ENCODE peak calls at places on chromosomes 6 and 20, in ten cellular contexts. One of them, this sample, is unnamed.
A peak's percentile ranks its signal among the peaks of the same experiment; 100 is the strongest.

GRCh38 chr6:52390361-52390727 is 28.4 kb downstream of the PAQR8 start:
- DNase-seq in GM10248: peak; percentile 32
- DNase-seq in neuronal stem cell: no peak
- DNase-seq in D341Med: no peak
- DNase-seq in activated T-cell treated with anti-CD3 and anti-CD28 coated beads for 1 hour: peak; percentile 24
- DNase-seq in effector memory CD4-positive, alpha-beta T cell: peak; percentile 57
- DNase-seq in stimulated activated CD4-positive, alpha-beta T cell treated with anti-CD3 and anti-CD28 coated beads, Interleukin-1b, Interleukin-23, amount 100 ng/mL, for 24 hours: peak; percentile 25
- DNase-seq in mesenteric fat pad: no peak
- DNase-seq in hepatic stellate cell: no peak
- DNase-seq in activated CD4-positive, alpha-beta T cell treated with anti-CD3 and anti-CD28 coated beads, Interleukin-2, amount 50 U/mL, for 1 hour: peak; percentile 47
- DNase-seq in this sample: peak; percentile 76

GRCh38 chr6:113564401-113565161 is 292.6 kb upstream of the MARCKS start:
- DNase-seq in neuronal stem cell: peak; percentile 50
- DNase-seq in stimulated activated CD4-positive, alpha-beta T cell treated with anti-CD3 and anti-CD28 coated beads, Interleukin-1b, Interleukin-23, amount 100 ng/mL, for 24 hours: no peak
- DNase-seq in D341Med: peak; percentile 88
- DNase-seq in GM10248: no peak
- DNase-seq in hepatic stellate cell: peak; percentile 73
- DNase-seq in activated T-cell treated with anti-CD3 and anti-CD28 coated beads for 1 hour: no peak
- DNase-seq in effector memory CD4-positive, alpha-beta T cell: no peak
- DNase-seq in activated CD4-positive, alpha-beta T cell treated with anti-CD3 and anti-CD28 coated beads, Interleukin-2, amount 50 U/mL, for 1 hour: no peak
- DNase-seq in mesenteric fat pad: peak; percentile 90
- DNase-seq in this sample: no peak

GRCh38 chr6:14222956-14223355 is 105.4 kb downstream of the CD83 start:
- DNase-seq in activated T-cell treated with anti-CD3 and anti-CD28 coated beads for 1 hour: no peak
- DNase-seq in GM10248: no peak
- DNase-seq in D341Med: no peak
- DNase-seq in stimulated activated CD4-positive, alpha-beta T cell treated with anti-CD3 and anti-CD28 coated beads, Interleukin-1b, Interleukin-23, amount 100 ng/mL, for 24 hours: no peak
- DNase-seq in mesenteric fat pad: no peak
- DNase-seq in effector memory CD4-positive, alpha-beta T cell: no peak
- DNase-seq in activated CD4-positive, alpha-beta T cell treated with anti-CD3 and anti-CD28 coated beads, Interleukin-2, amount 50 U/mL, for 1 hour: no peak
- DNase-seq in hepatic stellate cell: no peak
- DNase-seq in neuronal stem cell: no peak
- DNase-seq in this sample: no peak

GRCh38 chr20:35317416-35317815 is 25.2 kb upstream of the FAM83C start:
- DNase-seq in stimulated activated CD4-positive, alpha-beta T cell treated with anti-CD3 and anti-CD28 coated beads, Interleukin-1b, Interleukin-23, amount 100 ng/mL, for 24 hours: no peak
- DNase-seq in mesenteric fat pad: no peak
- DNase-seq in hepatic stellate cell: no peak
- DNase-seq in neuronal stem cell: no peak
- DNase-seq in D341Med: no peak
- DNase-seq in effector memory CD4-positive, alpha-beta T cell: no peak
- DNase-seq in activated T-cell treated with anti-CD3 and anti-CD28 coated beads for 1 hour: no peak
- DNase-seq in GM10248: no peak
- DNase-seq in activated CD4-positive, alpha-beta T cell treated with anti-CD3 and anti-CD28 coated beads, Interleukin-2, amount 50 U/mL, for 1 hour: no peak
- DNase-seq in this sample: no peak

GRCh38 chr20:38159949-38160756 is 4.9 kb downstream of the TGM2 start:
- DNase-seq in activated T-cell treated with anti-CD3 and anti-CD28 coated beads for 1 hour: no peak
- DNase-seq in hepatic stellate cell: no peak
- DNase-seq in neuronal stem cell: no peak
- DNase-seq in mesenteric fat pad: no peak
- DNase-seq in GM10248: no peak
- DNase-seq in effector memory CD4-positive, alpha-beta T cell: no peak
- DNase-seq in D341Med: no peak
- DNase-seq in stimulated activated CD4-positive, alpha-beta T cell treated with anti-CD3 and anti-CD28 coated beads, Interleukin-1b, Interleukin-23, amount 100 ng/mL, for 24 hours: no peak
- DNase-seq in activated CD4-positive, alpha-beta T cell treated with anti-CD3 and anti-CD28 coated beads, Interleukin-2, amount 50 U/mL, for 1 hour: no peak
- DNase-seq in this sample: no peak

GRCh38 chr20:43514062-43514971 is 6.8 kb downstream of the L3MBTL1 start:
- DNase-seq in mesenteric fat pad: peak; percentile 95
- DNase-seq in stimulated activated CD4-positive, alpha-beta T cell treated with anti-CD3 and anti-CD28 coated beads, Interleukin-1b, Interleukin-23, amount 100 ng/mL, for 24 hours: peak; percentile 88
- DNase-seq in hepatic stellate cell: peak; percentile 96
- DNase-seq in effector memory CD4-positive, alpha-beta T cell: peak; percentile 90
- DNase-seq in neuronal stem cell: peak; percentile 98
- DNase-seq in GM10248: peak; percentile 97
- DNase-seq in D341Med: no peak
- DNase-seq in activated T-cell treated with anti-CD3 and anti-CD28 coated beads for 1 hour: peak; percentile 81
- DNase-seq in activated CD4-positive, alpha-beta T cell treated with anti-CD3 and anti-CD28 coated beads, Interleukin-2, amount 50 U/mL, for 1 hour: peak; percentile 89
- DNase-seq in this sample: peak; percentile 98

GRCh38 chr20:50982372-50982771 is 23.8 kb downstream of the MOCS3 start:
- DNase-seq in activated T-cell treated with anti-CD3 and anti-CD28 coated beads for 1 hour: no peak
- DNase-seq in activated CD4-positive, alpha-beta T cell treated with anti-CD3 and anti-CD28 coated beads, Interleukin-2, amount 50 U/mL, for 1 hour: no peak
- DNase-seq in GM10248: no peak
- DNase-seq in D341Med: no peak
- DNase-seq in mesenteric fat pad: no peak
- DNase-seq in neuronal stem cell: no peak
- DNase-seq in effector memory CD4-positive, alpha-beta T cell: no peak
- DNase-seq in hepatic stellate cell: peak; percentile 53
- DNase-seq in stimulated activated CD4-positive, alpha-beta T cell treated with anti-CD3 and anti-CD28 coated beads, Interleukin-1b, Interleukin-23, amount 100 ng/mL, for 24 hours: no peak
- DNase-seq in this sample: no peak

GRCh38 chr6:136015531-136015930 is 164.0 kb downstream of the PDE7B start:
- DNase-seq in effector memory CD4-positive, alpha-beta T cell: no peak
- DNase-seq in D341Med: no peak
- DNase-seq in activated CD4-positive, alpha-beta T cell treated with anti-CD3 and anti-CD28 coated beads, Interleukin-2, amount 50 U/mL, for 1 hour: no peak
- DNase-seq in hepatic stellate cell: no peak
- DNase-seq in activated T-cell treated with anti-CD3 and anti-CD28 coated beads for 1 hour: no peak
- DNase-seq in stimulated activated CD4-positive, alpha-beta T cell treated with anti-CD3 and anti-CD28 coated beads, Interleukin-1b, Interleukin-23, amount 100 ng/mL, for 24 hours: no peak
- DNase-seq in GM10248: no peak
- DNase-seq in neuronal stem cell: no peak
- DNase-seq in mesenteric fat pad: no peak
- DNase-seq in this sample: no peak

GRCh38 chr6:108549741-108550140 is 11.0 kb upstream of the FOXO3 start:
- DNase-seq in GM10248: no peak
- DNase-seq in neuronal stem cell: no peak
- DNase-seq in activated CD4-positive, alpha-beta T cell treated with anti-CD3 and anti-CD28 coated beads, Interleukin-2, amount 50 U/mL, for 1 hour: no peak
- DNase-seq in stimulated activated CD4-positive, alpha-beta T cell treated with anti-CD3 and anti-CD28 coated beads, Interleukin-1b, Interleukin-23, amount 100 ng/mL, for 24 hours: no peak
- DNase-seq in mesenteric fat pad: no peak
- DNase-seq in activated T-cell treated with anti-CD3 and anti-CD28 coated beads for 1 hour: no peak
- DNase-seq in hepatic stellate cell: peak; percentile 58
- DNase-seq in D341Med: no peak
- DNase-seq in effector memory CD4-positive, alpha-beta T cell: no peak
- DNase-seq in this sample: no peak

GRCh38 chr6:135212935-135213334 is 31.8 kb downstream of the MYB start:
- DNase-seq in stimulated activated CD4-positive, alpha-beta T cell treated with anti-CD3 and anti-CD28 coated beads, Interleukin-1b, Interleukin-23, amount 100 ng/mL, for 24 hours: no peak
- DNase-seq in hepatic stellate cell: peak; percentile 22
- DNase-seq in activated CD4-positive, alpha-beta T cell treated with anti-CD3 and anti-CD28 coated beads, Interleukin-2, amount 50 U/mL, for 1 hour: no peak
- DNase-seq in D341Med: no peak
- DNase-seq in mesenteric fat pad: no peak
- DNase-seq in GM10248: no peak
- DNase-seq in neuronal stem cell: no peak
- DNase-seq in effector memory CD4-positive, alpha-beta T cell: no peak
- DNase-seq in activated T-cell treated with anti-CD3 and anti-CD28 coated beads for 1 hour: no peak
- DNase-seq in this sample: no peak

GRCh38 chr6:117531346-117531745 is 48.9 kb downstream of the DCBLD1 start:
- DNase-seq in effector memory CD4-positive, alpha-beta T cell: no peak
- DNase-seq in GM10248: no peak
- DNase-seq in stimulated activated CD4-positive, alpha-beta T cell treated with anti-CD3 and anti-CD28 coated beads, Interleukin-1b, Interleukin-23, amount 100 ng/mL, for 24 hours: no peak
- DNase-seq in neuronal stem cell: no peak
- DNase-seq in mesenteric fat pad: no peak
- DNase-seq in hepatic stellate cell: no peak
- DNase-seq in D341Med: no peak
- DNase-seq in activated T-cell treated with anti-CD3 and anti-CD28 coated beads for 1 hour: no peak
- DNase-seq in activated CD4-positive, alpha-beta T cell treated with anti-CD3 and anti-CD28 coated beads, Interleukin-2, amount 50 U/mL, for 1 hour: no peak
- DNase-seq in this sample: no peak

GRCh38 chr6:143822584-143823024 is 20.5 kb upstream of the LTV1 start:
- DNase-seq in effector memory CD4-positive, alpha-beta T cell: no peak
- DNase-seq in neuronal stem cell: no peak
- DNase-seq in GM10248: no peak
- DNase-seq in mesenteric fat pad: no peak
- DNase-seq in activated CD4-positive, alpha-beta T cell treated with anti-CD3 and anti-CD28 coated beads, Interleukin-2, amount 50 U/mL, for 1 hour: no peak
- DNase-seq in stimulated activated CD4-positive, alpha-beta T cell treated with anti-CD3 and anti-CD28 coated beads, Interleukin-1b, Interleukin-23, amount 100 ng/mL, for 24 hours: no peak
- DNase-seq in activated T-cell treated with anti-CD3 and anti-CD28 coated beads for 1 hour: no peak
- DNase-seq in D341Med: no peak
- DNase-seq in hepatic stellate cell: no peak
- DNase-seq in this sample: no peak

GRCh38 chr20:61839912-61840441 is 225.7 kb downstream of the TAF4 start:
- DNase-seq in effector memory CD4-positive, alpha-beta T cell: no peak
- DNase-seq in D341Med: no peak
- DNase-seq in activated CD4-positive, alpha-beta T cell treated with anti-CD3 and anti-CD28 coated beads, Interleukin-2, amount 50 U/mL, for 1 hour: no peak
- DNase-seq in neuronal stem cell: no peak
- DNase-seq in GM10248: no peak
- DNase-seq in hepatic stellate cell: no peak
- DNase-seq in stimulated activated CD4-positive, alpha-beta T cell treated with anti-CD3 and anti-CD28 coated beads, Interleukin-1b, Interleukin-23, amount 100 ng/mL, for 24 hours: no peak
- DNase-seq in mesenteric fat pad: no peak
- DNase-seq in activated T-cell treated with anti-CD3 and anti-CD28 coated beads for 1 hour: no peak
- DNase-seq in this sample: no peak

GRCh38 chr6:74369556-74369993 is 673.6 kb downstream of the CD109 start:
- DNase-seq in effector memory CD4-positive, alpha-beta T cell: no peak
- DNase-seq in activated T-cell treated with anti-CD3 and anti-CD28 coated beads for 1 hour: no peak
- DNase-seq in GM10248: no peak
- DNase-seq in activated CD4-positive, alpha-beta T cell treated with anti-CD3 and anti-CD28 coated beads, Interleukin-2, amount 50 U/mL, for 1 hour: no peak
- DNase-seq in mesenteric fat pad: no peak
- DNase-seq in hepatic stellate cell: no peak
- DNase-seq in D341Med: no peak
- DNase-seq in neuronal stem cell: no peak
- DNase-seq in stimulated activated CD4-positive, alpha-beta T cell treated with anti-CD3 and anti-CD28 coated beads, Interleukin-1b, Interleukin-23, amount 100 ng/mL, for 24 hours: no peak
- DNase-seq in this sample: no peak

GRCh38 chr20:25308671-25309394 is 60.9 kb downstream of the PYGB start:
- DNase-seq in D341Med: no peak
- DNase-seq in GM10248: no peak
- DNase-seq in mesenteric fat pad: no peak
- DNase-seq in stimulated activated CD4-positive, alpha-beta T cell treated with anti-CD3 and anti-CD28 coated beads, Interleukin-1b, Interleukin-23, amount 100 ng/mL, for 24 hours: no peak
- DNase-seq in activated T-cell treated with anti-CD3 and anti-CD28 coated beads for 1 hour: no peak
- DNase-seq in hepatic stellate cell: peak; percentile 72
- DNase-seq in effector memory CD4-positive, alpha-beta T cell: no peak
- DNase-seq in neuronal stem cell: no peak
- DNase-seq in activated CD4-positive, alpha-beta T cell treated with anti-CD3 and anti-CD28 coated beads, Interleukin-2, amount 50 U/mL, for 1 hour: no peak
- DNase-seq in this sample: no peak

GRCh38 chr6:16336056-16336810 is 97.8 kb downstream of the GMPR start:
- DNase-seq in stimulated activated CD4-positive, alpha-beta T cell treated with anti-CD3 and anti-CD28 coated beads, Interleukin-1b, Interleukin-23, amount 100 ng/mL, for 24 hours: no peak
- DNase-seq in hepatic stellate cell: no peak
- DNase-seq in neuronal stem cell: no peak
- DNase-seq in D341Med: no peak
- DNase-seq in activated CD4-positive, alpha-beta T cell treated with anti-CD3 and anti-CD28 coated beads, Interleukin-2, amount 50 U/mL, for 1 hour: no peak
- DNase-seq in GM10248: no peak
- DNase-seq in activated T-cell treated with anti-CD3 and anti-CD28 coated beads for 1 hour: no peak
- DNase-seq in mesenteric fat pad: no peak
- DNase-seq in effector memory CD4-positive, alpha-beta T cell: no peak
- DNase-seq in this sample: no peak

GRCh38 chr20:40489886-40490285 is 199.2 kb downstream of the MAFB start:
- DNase-seq in activated CD4-positive, alpha-beta T cell treated with anti-CD3 and anti-CD28 coated beads, Interleukin-2, amount 50 U/mL, for 1 hour: no peak
- DNase-seq in stimulated activated CD4-positive, alpha-beta T cell treated with anti-CD3 and anti-CD28 coated beads, Interleukin-1b, Interleukin-23, amount 100 ng/mL, for 24 hours: no peak
- DNase-seq in activated T-cell treated with anti-CD3 and anti-CD28 coated beads for 1 hour: no peak
- DNase-seq in effector memory CD4-positive, alpha-beta T cell: no peak
- DNase-seq in mesenteric fat pad: no peak
- DNase-seq in hepatic stellate cell: no peak
- DNase-seq in D341Med: no peak
- DNase-seq in GM10248: no peak
- DNase-seq in neuronal stem cell: no peak
- DNase-seq in this sample: no peak

GRCh38 chr6:140871911-140872310 is 1260.8 kb upstream of the GJE1 start:
- DNase-seq in effector memory CD4-positive, alpha-beta T cell: no peak
- DNase-seq in D341Med: no peak
- DNase-seq in hepatic stellate cell: peak; percentile 4
- DNase-seq in neuronal stem cell: no peak
- DNase-seq in activated T-cell treated with anti-CD3 and anti-CD28 coated beads for 1 hour: no peak
- DNase-seq in activated CD4-positive, alpha-beta T cell treated with anti-CD3 and anti-CD28 coated beads, Interleukin-2, amount 50 U/mL, for 1 hour: no peak
- DNase-seq in mesenteric fat pad: no peak
- DNase-seq in stimulated activated CD4-positive, alpha-beta T cell treated with anti-CD3 and anti-CD28 coated beads, Interleukin-1b, Interleukin-23, amount 100 ng/mL, for 24 hours: no peak
- DNase-seq in GM10248: no peak
- DNase-seq in this sample: no peak

GRCh38 chr6:24284006-24284405 is 73.9 kb downstream of the DCDC2 start:
- DNase-seq in neuronal stem cell: no peak
- DNase-seq in activated T-cell treated with anti-CD3 and anti-CD28 coated beads for 1 hour: no peak
- DNase-seq in stimulated activated CD4-positive, alpha-beta T cell treated with anti-CD3 and anti-CD28 coated beads, Interleukin-1b, Interleukin-23, amount 100 ng/mL, for 24 hours: no peak
- DNase-seq in hepatic stellate cell: no peak
- DNase-seq in activated CD4-positive, alpha-beta T cell treated with anti-CD3 and anti-CD28 coated beads, Interleukin-2, amount 50 U/mL, for 1 hour: no peak
- DNase-seq in mesenteric fat pad: no peak
- DNase-seq in D341Med: no peak
- DNase-seq in effector memory CD4-positive, alpha-beta T cell: no peak
- DNase-seq in GM10248: no peak
- DNase-seq in this sample: no peak

GRCh38 chr6:158938811-158939254 is 61.2 kb downstream of the RSPH3 start:
- DNase-seq in GM10248: no peak
- DNase-seq in D341Med: no peak
- DNase-seq in effector memory CD4-positive, alpha-beta T cell: peak; percentile 8
- DNase-seq in stimulated activated CD4-positive, alpha-beta T cell treated with anti-CD3 and anti-CD28 coated beads, Interleukin-1b, Interleukin-23, amount 100 ng/mL, for 24 hours: no peak
- DNase-seq in activated T-cell treated with anti-CD3 and anti-CD28 coated beads for 1 hour: no peak
- DNase-seq in hepatic stellate cell: peak; percentile 41
- DNase-seq in activated CD4-positive, alpha-beta T cell treated with anti-CD3 and anti-CD28 coated beads, Interleukin-2, amount 50 U/mL, for 1 hour: peak; percentile 13
- DNase-seq in neuronal stem cell: no peak
- DNase-seq in mesenteric fat pad: no peak
- DNase-seq in this sample: no peak

GRCh38 chr6:41371992-41372525 is 36.7 kb downstream of the NCR2 start:
- DNase-seq in activated T-cell treated with anti-CD3 and anti-CD28 coated beads for 1 hour: peak; percentile 14
- DNase-seq in GM10248: no peak
- DNase-seq in mesenteric fat pad: no peak
- DNase-seq in neuronal stem cell: no peak
- DNase-seq in stimulated activated CD4-positive, alpha-beta T cell treated with anti-CD3 and anti-CD28 coated beads, Interleukin-1b, Interleukin-23, amount 100 ng/mL, for 24 hours: no peak
- DNase-seq in hepatic stellate cell: no peak
- DNase-seq in D341Med: no peak
- DNase-seq in activated CD4-positive, alpha-beta T cell treated with anti-CD3 and anti-CD28 coated beads, Interleukin-2, amount 50 U/mL, for 1 hour: peak; percentile 15
- DNase-seq in effector memory CD4-positive, alpha-beta T cell: no peak
- DNase-seq in this sample: no peak

GRCh38 chr6:30836431-30836866 is 47.9 kb upstream of the DDR1 start:
- DNase-seq in GM10248: no peak
- DNase-seq in activated CD4-positive, alpha-beta T cell treated with anti-CD3 and anti-CD28 coated beads, Interleukin-2, amount 50 U/mL, for 1 hour: no peak
- DNase-seq in D341Med: no peak
- DNase-seq in hepatic stellate cell: peak; percentile 36
- DNase-seq in effector memory CD4-positive, alpha-beta T cell: no peak
- DNase-seq in stimulated activated CD4-positive, alpha-beta T cell treated with anti-CD3 and anti-CD28 coated beads, Interleukin-1b, Interleukin-23, amount 100 ng/mL, for 24 hours: no peak
- DNase-seq in activated T-cell treated with anti-CD3 and anti-CD28 coated beads for 1 hour: no peak
- DNase-seq in mesenteric fat pad: no peak
- DNase-seq in neuronal stem cell: no peak
- DNase-seq in this sample: no peak

GRCh38 chr20:6714202-6714800 is 53.2 kb upstream of the BMP2 start:
- DNase-seq in effector memory CD4-positive, alpha-beta T cell: no peak
- DNase-seq in GM10248: no peak
- DNase-seq in D341Med: no peak
- DNase-seq in activated T-cell treated with anti-CD3 and anti-CD28 coated beads for 1 hour: no peak
- DNase-seq in activated CD4-positive, alpha-beta T cell treated with anti-CD3 and anti-CD28 coated beads, Interleukin-2, amount 50 U/mL, for 1 hour: no peak
- DNase-seq in mesenteric fat pad: no peak
- DNase-seq in hepatic stellate cell: no peak
- DNase-seq in stimulated activated CD4-positive, alpha-beta T cell treated with anti-CD3 and anti-CD28 coated beads, Interleukin-1b, Interleukin-23, amount 100 ng/mL, for 24 hours: no peak
- DNase-seq in neuronal stem cell: no peak
- DNase-seq in this sample: no peak

GRCh38 chr6:33414592-33415271 is 3.2 kb downstream of the CUTA start:
- DNase-seq in neuronal stem cell: no peak
- DNase-seq in activated CD4-positive, alpha-beta T cell treated with anti-CD3 and anti-CD28 coated beads, Interleukin-2, amount 50 U/mL, for 1 hour: no peak
- DNase-seq in mesenteric fat pad: no peak
- DNase-seq in stimulated activated CD4-positive, alpha-beta T cell treated with anti-CD3 and anti-CD28 coated beads, Interleukin-1b, Interleukin-23, amount 100 ng/mL, for 24 hours: no peak
- DNase-seq in activated T-cell treated with anti-CD3 and anti-CD28 coated beads for 1 hour: no peak
- DNase-seq in D341Med: no peak
- DNase-seq in GM10248: no peak
- DNase-seq in hepatic stellate cell: peak; percentile 66
- DNase-seq in effector memory CD4-positive, alpha-beta T cell: no peak
- DNase-seq in this sample: no peak

This sample was measured in MM.1S.